ENCODE peak calls at places on chromosomes 3 and 15, in ten cellular contexts. E is cerebellar nuclear complex; A is CD8-positive, alpha-beta memory T cell; B is anterior cingulate cortex; L is HCT116; Z is KBM-7; T is activated gamma-delta T cell treated with Interleukin-2 at 50 U/mL for 16 hours; C is CD4-positive, CD25-positive, alpha-beta regulatory T cell; S is endodermal cell; O is activated CD4-positive, CD25-positive, alpha-beta regulatory T cell. N is an unnamed sample.

GRCh38 chr3:33665294-33665693 is 52.8 kb downstream of the CLASP2 start:
- DNase-seq in Z (no peak), B (no peak), E (no peak), A (no peak), C (no peak), L (no peak), S (no peak), T (no peak), O (no peak), N (no peak)

GRCh38 chr3:105366302-105367062 is at the start of gene ALCAM:
- DNase-seq in S (peak), A (peak), O (peak), T (peak), Z (peak), L (peak), C (peak), B (peak), E (no peak), N (peak)

GRCh38 chr3:73073091-73073707 is 11.7 kb downstream of the EBLN2 start:
- DNase-seq in B (no peak), T (no peak), Z (no peak), A (no peak), C (no peak), O (no peak), E (no peak), S (no peak), L (no peak), N (no peak)

GRCh38 chr3:50423543-50423942 is 64.2 kb upstream of the TMEM115 start:
- DNase-seq in S (no peak), T (no peak), C (no peak), E (no peak), B (peak), O (no peak), A (no peak), Z (no peak), L (no peak), N (no peak)

GRCh38 chr3:45112939-45113338 is 33.2 kb downstream of the CDCP1 start:
- DNase-seq in S (no peak), O (no peak), T (no peak), Z (no peak), B (no peak), E (no peak), C (no peak), A (no peak), L (no peak), N (no peak)

GRCh38 chr3:187367561-187368103 is 553 bp upstream of the RTP4 start:
- DNase-seq in A (peak), O (no peak), L (no peak), T (no peak), E (no peak), S (no peak), C (no peak), B (no peak), Z (no peak), N (no peak)

GRCh38 chr3:158532099-158532734 is 38.8 kb upstream of the MLF1 start:
- DNase-seq in B (no peak), L (peak), Z (peak), S (peak), A (no peak), O (no peak), C (no peak), T (no peak), E (no peak), N (peak)

GRCh38 chr15:43093026-43093425 is 12.8 kb downstream of the UBR1 start:
- DNase-seq in B (no peak), L (no peak), E (no peak), A (no peak), S (no peak), Z (peak), C (no peak), T (no peak), O (no peak), N (no peak)

GRCh38 chr3:72127213-72127612 is 342.3 kb upstream of the PROK2 start:
- DNase-seq in B (no peak), S (no peak), O (no peak), E (no peak), A (no peak), L (no peak), C (no peak), T (no peak), Z (no peak), N (no peak)

GRCh38 chr3:195195321-195196209 is 75.4 kb downstream of the XXYLT1 start:
- DNase-seq in E (no peak), A (no peak), Z (no peak), S (peak), L (no peak), O (no peak), B (peak), C (no peak), T (no peak), N (peak)

GRCh38 chr15:60346077-60346476 is 51.7 kb downstream of the ANXA2 start:
- DNase-seq in O (no peak), L (no peak), C (no peak), S (no peak), B (no peak), E (no peak), Z (no peak), T (no peak), A (no peak), N (no peak)

GRCh38 chr3:181329024-181329423 is 339.5 kb upstream of the DNAJC19 start:
- DNase-seq in C (no peak), Z (no peak), O (no peak), L (no peak), B (no peak), T (no peak), E (no peak), A (no peak), S (no peak), N (no peak)

GRCh38 chr3:165642761-165643432 is 194.3 kb downstream of the BCHE start:
- DNase-seq in Z (no peak), C (no peak), A (no peak), T (no peak), S (no peak), L (peak), E (no peak), O (no peak), B (no peak), N (no peak)

GRCh38 chr3:172630316-172630715 is 80.6 kb downstream of the NCEH1 start:
- DNase-seq in T (no peak), L (no peak), O (no peak), A (no peak), B (no peak), C (no peak), Z (no peak), S (no peak), E (no peak), N (no peak)

GRCh38 chr3:187906416-187906815 is 161.1 kb upstream of the BCL6 start:
- DNase-seq in Z (no peak), T (no peak), C (no peak), O (no peak), S (no peak), A (no peak), E (no peak), L (no peak), B (no peak), N (no peak)

GRCh38 chr3:186598108-186598784 is 14.6 kb upstream of the AHSG start:
- DNase-seq in L (no peak), A (no peak), S (no peak), C (no peak), B (no peak), Z (no peak), E (no peak), T (no peak), O (no peak), N (no peak)

GRCh38 chr15:72968531-72968922 is 83.7 kb upstream of the NEO1 start:
- DNase-seq in C (no peak), S (no peak), T (no peak), L (no peak), O (no peak), B (no peak), Z (peak), A (no peak), E (no peak), N (no peak)

GRCh38 chr3:172061724-172062184 is 22.4 kb downstream of the FNDC3B start:
- DNase-seq in S (no peak), L (no peak), C (no peak), A (no peak), T (no peak), B (no peak), E (no peak), Z (peak), O (no peak), N (no peak)